ENCODE peak calls at places on chromosomes 6 and 20, in ten cellular contexts. X, V, L, T, M, J, F, R, N and Z are unnamed samples.

GRCh38 chr6:154345811-154346210 is 10.8 kb downstream of the IPCEF1 start:
- DNase-seq in X (no peak), N (no peak), T (no peak), R (no peak), V (no peak), J (no peak), M (peak; percentile 51), L (no peak), F (no peak), Z (no peak)

GRCh38 chr6:44257753-44258324 is 511 bp upstream of the SLC35B2 start:
- DNase-seq in N (no peak), R (no peak), T (no peak), F (no peak), M (no peak), J (no peak), L (no peak), V (no peak), X (no peak), Z (no peak)

GRCh38 chr6:71649893-71650292 is 236.5 kb upstream of the RIMS1 start:
- DNase-seq in X (no peak), M (no peak), T (no peak), V (no peak), N (no peak), L (no peak), F (no peak), R (no peak), J (no peak), Z (no peak)

GRCh38 chr6:66264376-66264775 is 557.4 kb upstream of the EYS start:
- DNase-seq in T (no peak), J (no peak), F (no peak), N (no peak), X (no peak), R (no peak), V (no peak), L (no peak), M (no peak), Z (no peak)

GRCh38 chr6:170405311-170405975 is 98.9 kb downstream of the FAM120B start:
- DNase-seq in V (no peak), T (no peak), R (peak; percentile 88), F (no peak), X (no peak), M (no peak), L (peak; percentile 100), J (peak; percentile 97), N (no peak), Z (no peak)

GRCh38 chr6:91816335-91816734 is 1229.5 kb upstream of the MAP3K7 start:
- DNase-seq in N (peak; percentile 21), J (no peak), X (no peak), V (no peak), T (no peak), R (no peak), L (no peak), M (no peak), F (no peak), Z (peak; percentile 39)

GRCh38 chr20:1323830-1324597 is 4.9 kb downstream of the SDCBP2 start:
- DNase-seq in T (no peak), M (no peak), V (no peak), N (no peak), J (no peak), L (no peak), X (no peak), R (no peak), F (no peak), Z (peak; percentile 22)

GRCh38 chr6:116218172-116218633 is 35.7 kb downstream of the TSPYL4 start:
- DNase-seq in L (no peak), T (no peak), N (no peak), J (peak; percentile 52), M (no peak), V (no peak), X (no peak), R (no peak), F (no peak), Z (no peak)

GRCh38 chr6:42375007-42375635 is 76.6 kb downstream of the TRERF1 start:
- DNase-seq in X (no peak), V (no peak), L (no peak), R (no peak), N (no peak), J (no peak), F (no peak), M (peak; percentile 29), T (no peak), Z (no peak)

GRCh38 chr6:4816904-4817303 is 40.7 kb downstream of the CDYL start:
- DNase-seq in F (no peak), M (no peak), X (no peak), T (no peak), R (no peak), V (no peak), J (no peak), N (no peak), L (no peak), Z (no peak)

GRCh38 chr20:63808964-63809674 is 21.9 kb downstream of the ZBTB46 start:
- DNase-seq in X (no peak), J (no peak), R (no peak), V (no peak), T (no peak), L (no peak), F (no peak), M (no peak), N (no peak), Z (no peak)

GRCh38 chr6:125773387-125774341 is 17.1 kb upstream of the NCOA7 start:
- DNase-seq in V (no peak), L (no peak), F (no peak), R (no peak), M (no peak), X (no peak), T (peak; percentile 14), N (no peak), J (peak; percentile 71), Z (no peak)

GRCh38 chr20:13200767-13201500 is 20.1 kb upstream of the ISM1 start:
- DNase-seq in V (peak; percentile 34), F (no peak), J (no peak), T (no peak), R (no peak), N (no peak), L (no peak), X (no peak), M (no peak), Z (no peak)

GRCh38 chr6:45187841-45188240 is 140.3 kb upstream of the RUNX2 start:
- DNase-seq in L (peak; percentile 77), T (peak; percentile 66), V (no peak), N (no peak), J (peak; percentile 76), R (peak; percentile 2), F (no peak), X (no peak), M (no peak), Z (no peak)

GRCh38 chr6:134235937-134236751 is 81.8 kb downstream of the SGK1 start:
- DNase-seq in L (peak; percentile 85), J (peak; percentile 82), F (no peak), V (no peak), T (peak; percentile 23), R (peak; percentile 29), N (no peak), X (no peak), M (no peak), Z (no peak)

DNA sequence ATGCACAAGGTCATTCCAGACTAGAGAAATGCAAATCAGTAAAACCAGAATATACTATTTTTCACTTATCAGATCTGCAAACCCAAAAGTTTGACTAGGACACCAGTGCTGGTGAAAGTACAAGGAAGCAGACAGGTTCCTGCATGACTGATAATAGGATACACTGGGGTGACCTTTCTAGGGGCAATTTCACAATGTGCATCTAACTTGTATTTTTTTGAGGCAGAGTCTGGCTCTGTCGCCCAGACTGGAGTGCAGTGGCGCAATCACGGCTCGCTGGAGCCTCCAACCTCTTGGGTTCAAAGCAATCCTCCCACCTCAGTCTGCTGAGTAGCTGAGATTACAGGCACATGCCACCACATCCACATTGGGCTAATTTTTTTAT is 11.4 kb downstream of the COMMD7 start:
- DNase-seq in J (peak; percentile 38), M (peak; percentile 79), L (no peak), F (no peak), N (peak; percentile 68), X (no peak), V (no peak), R (no peak), T (no peak), Z (no peak)
- TF ChIP-seq CTCF in J (no peak), M (no peak), L (no peak), F (no peak), N (no peak), X (no peak), V (no peak), R (no peak), T (no peak), Z (no peak)

DNA sequence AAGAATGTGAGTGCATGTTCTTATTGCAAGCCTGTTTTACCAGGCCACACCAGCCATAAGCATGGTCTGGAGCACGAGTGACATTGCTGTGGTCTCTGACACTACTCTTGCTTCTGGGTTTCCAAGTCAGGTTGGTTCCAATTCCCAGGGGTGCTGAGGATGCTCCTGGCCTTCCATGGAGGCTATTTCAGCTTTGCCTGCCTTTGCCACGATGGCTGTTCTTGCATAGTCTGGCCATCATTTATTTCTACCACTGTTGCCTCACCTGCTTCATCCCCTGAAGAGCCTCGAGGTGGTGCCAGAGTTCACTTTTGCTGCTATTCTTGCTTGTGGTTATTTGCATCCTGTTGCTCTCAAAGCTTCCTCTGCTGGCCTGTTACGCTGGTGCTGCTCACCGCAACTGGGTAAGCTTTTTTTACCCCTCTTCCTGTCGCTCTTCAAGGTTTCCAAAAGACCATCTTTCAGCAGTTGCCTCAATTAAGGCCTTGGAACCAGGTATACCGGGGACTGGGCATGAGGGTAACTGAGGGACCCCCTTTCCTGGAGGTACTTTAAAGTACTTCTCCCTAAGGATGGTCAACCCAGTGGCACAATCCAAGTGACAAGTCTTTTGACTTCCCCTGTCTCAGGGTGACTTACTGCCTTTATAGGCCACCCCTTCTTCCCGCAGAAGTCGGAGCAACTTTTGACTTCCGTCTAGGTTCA is 64.5 kb downstream of the AKAP7 start:
- DNase-seq in F (no peak), T (peak; percentile 85), R (no peak), M (peak; percentile 64), L (peak; percentile 65), V (peak; percentile 85), X (peak; percentile 9), J (peak; percentile 82), N (no peak), Z (no peak)
- TF ChIP-seq CTCF in F (no peak), T (peak; percentile 79), R (peak; percentile 65), M (peak; percentile 78), L (peak; percentile 77), V (peak; percentile 86), X (peak; percentile 77), J (peak; percentile 86), N (peak; percentile 68), Z (peak; percentile 49)

DNA sequence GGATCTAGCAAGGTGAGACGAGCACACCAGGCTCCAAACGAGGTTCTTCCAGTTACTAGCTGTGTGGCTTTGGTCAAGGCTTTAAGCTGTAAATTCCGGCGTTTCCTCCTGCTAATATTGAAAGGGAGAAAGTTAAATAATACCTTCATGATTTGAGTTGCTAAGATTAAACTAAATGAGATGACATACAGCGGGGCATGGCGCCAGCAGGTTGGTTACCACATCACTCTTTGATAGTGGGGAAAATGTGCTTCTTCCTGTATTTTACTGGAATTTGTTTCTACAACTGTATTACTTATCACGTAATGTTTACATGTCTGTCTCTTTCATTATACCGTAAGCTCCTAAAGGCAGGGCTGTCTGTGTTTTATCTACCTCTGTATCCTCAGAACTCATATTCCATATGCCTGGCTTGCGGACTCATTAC is 574 bp downstream of the PPIL1 start:
- DNase-seq in V (no peak), L (peak; percentile 26), F (no peak), J (peak; percentile 43), T (peak; percentile 13), X (no peak), M (no peak), N (no peak), R (no peak), Z (no peak)
- TF ChIP-seq CTCF in V (no peak), L (no peak), F (no peak), J (no peak), T (no peak), X (no peak), M (no peak), N (no peak), R (no peak), Z (no peak)

GRCh38 chr6:34560366-34561226 is 4.5 kb upstream of the SPDEF start:
- DNase-seq in V (no peak), R (no peak), X (peak; percentile 22), T (no peak), N (no peak), J (peak; percentile 48), L (peak; percentile 68), F (no peak), M (no peak), Z (no peak)
- TF ChIP-seq CTCF in V (no peak), R (peak; percentile 2), X (no peak), T (no peak), N (no peak), J (no peak), L (peak; percentile 18), F (no peak), M (no peak), Z (no peak)